ENCODE peak calls at places on chromosomes 1 and 21, in six cellular contexts. O is right cardiac atrium; K is neural progenitor cell; I is ovary; Q is CD8-positive, alpha-beta T cell; R is stomach. Z is an unnamed sample.

GRCh38 chr1:216626394-216627067 is 96.7 kb downstream of the ESRRG start:
- DNase-seq in R (no peak), K (no peak), Q (no peak), O (no peak), I (no peak), Z (no peak)

GRCh38 chr1:63945943-63946342 is 172.1 kb downstream of the ROR1 start:
- DNase-seq in K (no peak), O (no peak), R (no peak), Q (no peak), I (no peak), Z (no peak)

GRCh38 chr1:85274969-85275453 is 1.4 kb downstream of the BCL10 start:
- DNase-seq in K (no peak), R (no peak), I (no peak), Q (no peak), O (no peak), Z (no peak)

GRCh38 chr1:47875831-47876586 is 121.2 kb downstream of the TRABD2B start:
- DNase-seq in O (no peak), K (no peak), Q (no peak), I (no peak), R (no peak), Z (no peak)

GRCh38 chr1:58699011-58699762 is 675 bp downstream of the MYSM1 start:
- DNase-seq in O (no peak), R (no peak), Q (no peak), I (peak; percentile 15), K (no peak), Z (no peak)

GRCh38 chr1:18282851-18283600 is 175.4 kb downstream of the IGSF21 start:
- DNase-seq in I (no peak), Q (no peak), K (peak; percentile 43), O (no peak), R (no peak), Z (no peak)

GRCh38 chr1:183568176-183569041 is 21.9 kb downstream of the NCF2 start:
- DNase-seq in I (no peak), R (no peak), Q (no peak), O (no peak), K (no peak), Z (no peak)

GRCh38 chr1:10338047-10338446 is 60.8 kb upstream of the PGD start:
- DNase-seq in Q (no peak), I (peak; percentile 25), R (no peak), O (peak; percentile 76), K (peak; percentile 68), Z (peak; percentile 47)

GRCh38 chr1:206540044-206540758 is 32.9 kb downstream of the RASSF5 start:
- DNase-seq in O (peak; percentile 89), R (peak; percentile 94), I (peak; percentile 79), K (no peak), Q (no peak), Z (no peak)

GRCh38 chr1:30911061-30911954 is 2.8 kb upstream of the SDC3 start:
- DNase-seq in O (peak; percentile 94), K (peak; percentile 94), R (peak; percentile 91), I (peak; percentile 83), Q (peak; percentile 34), Z (peak; percentile 79)

GRCh38 chr1:166379447-166379846 is 212.6 kb upstream of the FAM78B start:
- DNase-seq in O (peak; percentile 52), K (no peak), Q (no peak), I (no peak), R (no peak), Z (no peak)

GRCh38 chr21:42094811-42095210 is 23.7 kb downstream of the UMODL1 start:
- DNase-seq in R (no peak), O (peak; percentile 5), K (no peak), Q (no peak), I (no peak), Z (no peak)

GRCh38 chr21:40340357-40340756 is 473.1 kb downstream of the PCP4 start:
- DNase-seq in K (no peak), Q (no peak), R (no peak), O (no peak), I (no peak), Z (no peak)

GRCh38 chr1:40030528-40031135 is 9.9 kb upstream of the CAP1 start:
- DNase-seq in K (no peak), I (no peak), R (no peak), Q (no peak), O (no peak), Z (no peak)

GRCh38 chr1:22431965-22432364 is 19.7 kb upstream of the ZBTB40 start:
- DNase-seq in K (no peak), R (no peak), O (no peak), I (no peak), Q (no peak), Z (no peak)

GRCh38 chr1:62222321-62222720 is 27.7 kb downstream of the L1TD1 start:
- DNase-seq in I (no peak), K (no peak), R (no peak), Q (no peak), O (no peak), Z (no peak)

GRCh38 chr1:53878492-53879105 is 11.0 kb downstream of the YIPF1 start:
- DNase-seq in I (no peak), R (no peak), O (no peak), K (peak; percentile 61), Q (no peak), Z (no peak)

GRCh38 chr21:32572574-32573420 is 12.5 kb downstream of the TCP10L start:
- DNase-seq in O (no peak), I (no peak), R (peak; percentile 66), Q (no peak), K (no peak), Z (no peak)
- H3K4me3 ChIP-seq in O (no peak overlapping the region), I (no peak overlapping the region), R (no peak overlapping the region), Q (no peak overlapping the region), K (no peak overlapping the region), Z (no peak overlapping the region)

DNA sequence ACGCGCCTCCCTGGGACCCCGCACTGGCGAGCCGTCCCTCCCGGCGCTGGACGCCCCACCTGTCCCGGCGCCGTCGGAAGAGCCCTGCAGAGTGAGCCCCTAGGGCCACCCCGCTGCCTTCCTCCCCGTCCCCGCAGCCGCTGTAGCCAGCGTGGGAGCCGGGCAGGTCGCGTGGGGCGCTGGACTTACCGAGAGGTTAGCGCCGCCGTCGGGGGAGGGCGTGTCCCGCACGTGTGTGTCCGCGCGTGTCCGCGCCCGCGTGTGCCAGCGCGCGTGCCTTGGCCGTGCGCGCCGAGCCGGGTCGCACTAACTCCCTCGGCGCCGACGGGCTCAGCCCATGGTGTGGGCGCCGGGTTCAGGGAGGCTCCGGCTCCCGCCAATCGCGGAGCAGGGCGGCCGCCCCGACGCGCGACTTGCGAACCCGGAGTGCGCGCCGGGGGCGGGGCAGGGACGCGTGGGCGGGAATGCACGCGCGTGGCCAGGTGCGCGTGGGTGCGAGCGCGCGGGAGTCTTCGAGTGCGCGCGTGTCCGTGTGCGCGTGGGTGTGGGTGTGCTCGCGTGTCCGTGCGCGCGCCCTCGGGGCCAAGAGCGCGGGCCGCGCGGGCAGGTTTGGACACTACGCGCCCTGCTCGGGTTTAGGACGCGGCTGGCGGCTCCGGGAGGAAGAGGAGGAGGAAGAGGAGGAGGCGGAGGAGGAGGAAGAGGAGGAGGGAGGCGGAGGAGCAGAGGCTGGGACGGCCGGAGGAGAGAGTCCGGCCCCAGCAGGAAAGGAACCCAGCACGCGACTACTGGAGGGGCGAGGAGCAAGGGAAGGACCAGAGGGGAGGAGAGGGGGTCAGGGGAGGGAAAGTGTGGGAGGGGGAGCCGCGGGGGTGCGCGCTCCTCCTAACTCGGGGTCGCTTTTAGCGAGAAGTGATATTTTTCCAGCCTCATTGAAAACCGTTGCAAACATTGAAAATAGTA is 145.1 kb upstream of the ETS2 start:
- DNase-seq in O (peak; percentile 57), K (peak; percentile 69), R (no peak), Q (no peak), I (peak; percentile 19), Z (peak; percentile 52)
- H3K27ac ChIP-seq in O (no peak overlapping the region), K (no peak overlapping the region), R (peak overlapping the region; percentile 62), Q (no peak overlapping the region), I (peak overlapping the region; percentile 49), Z (peak overlapping the region; percentile 32)

GRCh38 chr1:226776975-226777374 is 37.9 kb upstream of the ITPKB start:
- DNase-seq in R (no peak), Q (no peak), O (no peak), K (no peak), I (no peak), Z (no peak)
- H3K4me3 ChIP-seq in R (no peak overlapping the region), Q (no peak overlapping the region), O (no peak overlapping the region), K (no peak overlapping the region), I (no peak overlapping the region), Z (no peak overlapping the region)

GRCh38 chr1:20284046-20284445 is 6.6 kb upstream of the VWA5B1 start:
- DNase-seq in O (no peak), R (no peak), Q (no peak), K (no peak), I (no peak), Z (no peak)
- H3K27ac ChIP-seq in O (no peak overlapping the region), R (no peak overlapping the region), Q (no peak overlapping the region), K (no peak overlapping the region), I (no peak overlapping the region), Z (no peak overlapping the region)

GRCh38 chr1:20733361-20733975 is 965 bp upstream of the SH2D5 start:
- DNase-seq in Q (no peak), O (no peak), R (no peak), I (no peak), K (no peak), Z (peak; percentile 45)
- H3K4me3 ChIP-seq in Q (peak overlapping the region; percentile 60), O (peak overlapping the region; percentile 77), R (peak overlapping the region; percentile 65), I (peak overlapping the region; percentile 36), K (peak overlapping the region; percentile 56), Z (peak overlapping the region; percentile 61)

GRCh38 chr1:23469372-23469982 is 14.5 kb downstream of the ASAP3 start:
- DNase-seq in R (no peak), I (no peak), Q (no peak), K (no peak), O (no peak), Z (no peak)
- H3K27ac ChIP-seq in R (no peak overlapping the region), I (peak overlapping the region; percentile 47), Q (no peak overlapping the region), K (no peak overlapping the region), O (peak overlapping the region; percentile 63), Z (no peak overlapping the region)

Z was measured in Peyer's patch.